ENCODE peak calls at places on chromosomes 4 and X, in four cellular contexts. M is mammary epithelial cell, L is fibroblast of lung, X is right lobe of liver. A is an unnamed sample.

GRCh38 chr4:168461821-168462220 is 18.5 kb downstream of the DDX60L start:
- DNase-seq in M (no peak), L (peak; percentile 41), X (no peak), A (no peak)

GRCh38 chrX:68488657-68489056 is 10.2 kb upstream of the YIPF6 start:
- DNase-seq in M (no peak), L (no peak), X (no peak), A (no peak)

GRCh38 chr4:109313168-109314133 is 11.0 kb upstream of the COL25A1 start:
- DNase-seq in M (no peak), L (no peak), X (no peak), A (no peak)

GRCh38 chr4:174764105-174764729 is 64.8 kb downstream of the GLRA3 start:
- DNase-seq in M (peak; percentile 14), L (peak; percentile 36), X (no peak), A (no peak)

GRCh38 chr4:20305976-20306375 is 54.3 kb downstream of the SLIT2 start:
- DNase-seq in M (no peak), L (no peak), X (no peak), A (no peak)

GRCh38 chrX:24838624-24839023 is 144.9 kb downstream of the POLA1 start:
- DNase-seq in M (peak; percentile 6), L (peak; percentile 23), X (no peak), A (no peak)

GRCh38 chrX:3520458-3520857 is 174.0 kb upstream of the MXRA5 start:
- DNase-seq in M (no peak), L (peak; percentile 62), X (no peak), A (no peak)

GRCh38 chrX:18931972-18932371 is 51.9 kb downstream of the PHKA2 start:
- DNase-seq in M (no peak), L (peak; percentile 7), X (no peak), A (no peak)

GRCh38 chr4:186685744-186686143 is 37.9 kb downstream of the FAT1 start:
- DNase-seq in M (peak; percentile 72), L (peak; percentile 96), X (no peak), A (no peak)

GRCh38 chr4:48939785-48940184 is 33.2 kb upstream of the OCIAD2 start:
- DNase-seq in M (peak; percentile 91), L (peak; percentile 94), X (no peak), A (no peak)

GRCh38 chrX:78213331-78213730 is 73.9 kb upstream of the TAF9B start:
- DNase-seq in M (no peak), L (no peak), X (no peak), A (no peak)

GRCh38 chr4:70613893-70614572 is 14.5 kb upstream of the ENAM start:
- DNase-seq in M (no peak), L (no peak), X (no peak), A (no peak)

GRCh38 chr4:9977518-9978031 is 43.7 kb downstream of the SLC2A9 start:
- DNase-seq in M (no peak), L (no peak), X (no peak), A (no peak)

GRCh38 chr4:145887241-145887964 is 51.2 kb downstream of the ZNF827 start:
- DNase-seq in M (no peak), L (peak; percentile 77), X (no peak), A (peak; percentile 83)

GRCh38 chr4:76311896-76312331 is 5.4 kb downstream of the STBD1 start:
- DNase-seq in M (no peak), L (no peak), X (no peak), A (no peak)

GRCh38 chr4:152919826-152920225 is 16.3 kb upstream of the FHDC1 start:
- DNase-seq in M (no peak), L (no peak), X (no peak), A (no peak)

GRCh38 chr4:22427676-22428075 is 88.2 kb downstream of the ADGRA3 start:
- DNase-seq in M (no peak), L (no peak), X (no peak), A (no peak)

GRCh38 chrX:154542723-154543424 is 3.8 kb downstream of the G6PD start:
- DNase-seq in M (no peak), L (no peak), X (peak; percentile 74), A (no peak)

GRCh38 chr4:45275862-45276261 is 549.5 kb upstream of the GNPDA2 start:
- DNase-seq in M (no peak), L (no peak), X (no peak), A (no peak)

GRCh38 chrX:118644378-118644777 is 83.0 kb upstream of the IL13RA1 start:
- DNase-seq in M (peak; percentile 23), L (peak; percentile 43), X (no peak), A (no peak)

GRCh38 chr4:119729815-119730643 is 101.4 kb upstream of the PDE5A start:
- DNase-seq in M (peak; percentile 65), L (peak; percentile 97), X (peak; percentile 60), A (no peak)
- TF ChIP-seq CTCF in M (no peak), L (no peak), X (no peak), A (no peak)

GRCh38 chr4:151799417-151800030 is 38.7 kb upstream of the GATB start:
- DNase-seq in M (no peak), L (no peak), X (no peak), A (no peak)

GRCh38 chr4:151797853-151798252 is 37.0 kb upstream of the GATB start:
- DNase-seq in M (no peak), L (no peak), X (no peak), A (no peak)

GRCh38 chr4:151797131-151797530 is 36.3 kb upstream of the GATB start:
- DNase-seq in M (peak; percentile 68), L (no peak), X (no peak), A (no peak)

GRCh38 chr4:151796106-151796505 is 35.3 kb upstream of the GATB start:
- DNase-seq in M (no peak), L (no peak), X (no peak), A (no peak)

GRCh38 chr4:151798678-151799416 is 38.0 kb upstream of the GATB start:
- DNase-seq in M (no peak), L (peak; percentile 24), X (no peak), A (no peak)
- H3K27ac ChIP-seq in M (no peak overlapping the region), L (no peak overlapping the region), X (no peak overlapping the region), A (no peak overlapping the region)

GRCh38 chr4:107757860-107758476 is 37.9 kb upstream of the PAPSS1 start:
- DNase-seq in M (no peak), L (peak; percentile 33), X (no peak), A (no peak)
- TF ChIP-seq CTCF in M (peak; percentile 45), L (peak; percentile 16), X (peak; percentile 58), A (peak; percentile 54)

GRCh38 chr4:82201303-82201702 is 172.5 kb downstream of the HNRNPD start:
- DNase-seq in M (peak; percentile 70), L (peak; percentile 50), X (no peak), A (no peak)

GRCh38 chr4:82201805-82202636 is 171.8 kb downstream of the HNRNPD start:
- DNase-seq in M (peak; percentile 29), L (peak; percentile 20), X (no peak), A (no peak)
- H3K27ac ChIP-seq in M (no peak overlapping the region), L (no peak overlapping the region), X (no peak overlapping the region), A (no peak overlapping the region)

GRCh38 chrX:38375888-38376287 is 23.5 kb downstream of the OTC start:
- DNase-seq in M (peak; percentile 1), L (no peak), X (no peak), A (no peak)
- TF ChIP-seq CTCF in M (peak; percentile 67), L (peak; percentile 56), X (peak; percentile 53), A (no peak)

GRCh38 chr4:185396724-185397402 is at the start of gene ANKRD37:
- DNase-seq in M (peak; percentile 76), L (peak; percentile 58), X (peak; percentile 82), A (no peak)

GRCh38 chr4:185395956-185396723 is 416 bp upstream of the LRP2BP start:
- DNase-seq in M (peak; percentile 99), L (peak; percentile 95), X (peak; percentile 99), A (peak; percentile 99)

GRCh38 chr4:185398618-185399017 is 2.0 kb downstream of the ANKRD37 start:
- DNase-seq in M (no peak), L (no peak), X (no peak), A (no peak)

GRCh38 chr4:185395255-185395955 is at the start of gene LRP2BP:
- DNase-seq in M (peak; percentile 19), L (no peak), X (no peak), A (no peak)

DNA sequence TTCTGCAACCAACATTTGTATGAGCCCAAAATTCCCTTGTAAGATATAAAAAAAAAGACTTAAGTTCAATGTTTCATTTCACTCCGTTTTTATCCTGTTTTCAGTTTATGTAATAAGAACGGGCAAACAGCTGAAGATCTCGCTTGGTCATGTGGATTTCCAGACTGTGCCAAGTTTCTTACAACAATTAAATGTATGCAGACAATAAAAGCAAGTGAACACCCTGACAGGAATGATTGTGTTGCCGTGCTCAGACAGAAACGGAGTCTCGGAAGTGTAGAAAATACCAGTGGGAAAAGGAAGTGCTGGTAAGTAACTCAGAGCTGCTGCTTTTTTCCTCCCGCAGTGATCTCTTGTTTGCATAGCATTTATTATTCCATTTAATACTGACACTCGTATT is 2.8 kb downstream of the ANKRD37 start:
- DNase-seq in M (no peak), L (no peak), X (no peak), A (no peak)
- H3K27ac ChIP-seq in M (no peak overlapping the region), L (no peak overlapping the region), X (no peak overlapping the region), A (peak overlapping the region; percentile 21)

GRCh38 chrX:110395877-110396276 is 37.2 kb downstream of the RTL9 start:
- DNase-seq in M (peak; percentile 41), L (no peak), X (no peak), A (no peak)
- TF ChIP-seq CTCF in M (no peak), L (no peak), X (no peak), A (no peak)

GRCh38 chr4:53658029-53658428 is 66.7 kb upstream of the LNX1 start:
- DNase-seq in M (no peak), L (no peak), X (no peak), A (no peak)

GRCh38 chr4:53654300-53654758 is 63.0 kb upstream of the LNX1 start:
- DNase-seq in M (peak; percentile 44), L (peak; percentile 84), X (no peak), A (no peak)

GRCh38 chr4:53653484-53654053 is 62.3 kb upstream of the LNX1 start:
- DNase-seq in M (peak; percentile 12), L (no peak), X (peak; percentile 62), A (no peak)

GRCh38 chr4:53659112-53659511 is 67.8 kb upstream of the LNX1 start:
- DNase-seq in M (no peak), L (no peak), X (no peak), A (no peak)

GRCh38 chr4:53656421-53656981 is 65.2 kb upstream of the LNX1 start:
- DNase-seq in M (no peak), L (no peak), X (no peak), A (peak; percentile 75)
- H3K27ac ChIP-seq in M (no peak overlapping the region), L (no peak overlapping the region), X (no peak overlapping the region), A (peak overlapping the region; percentile 57)

GRCh38 chrX:130055103-130055502 is 55.2 kb downstream of the ELF4 start:
- DNase-seq in M (no peak), L (peak; percentile 72), X (no peak), A (no peak)
- TF ChIP-seq CTCF in M (no peak), L (no peak), X (no peak), A (no peak)

GRCh38 chr4:68367835-68368234 is 17.9 kb upstream of the YTHDC1 start:
- DNase-seq in M (no peak), L (no peak), X (no peak), A (no peak)

GRCh38 chr4:68368566-68369473 is 18.9 kb upstream of the YTHDC1 start:
- DNase-seq in M (peak; percentile 89), L (peak; percentile 80), X (no peak), A (no peak)

GRCh38 chr4:68372588-68372987 is 22.7 kb upstream of the YTHDC1 start:
- DNase-seq in M (peak; percentile 45), L (peak; percentile 23), X (no peak), A (no peak)

GRCh38 chr4:68366600-68366999 is 16.7 kb upstream of the YTHDC1 start:
- DNase-seq in M (no peak), L (peak; percentile 81), X (no peak), A (no peak)

GRCh38 chr4:68369474-68369805 is 19.6 kb upstream of the YTHDC1 start:
- DNase-seq in M (peak; percentile 90), L (peak; percentile 83), X (no peak), A (no peak)
- H3K27ac ChIP-seq in M (peak overlapping the region; percentile 90), L (no peak overlapping the region), X (no peak overlapping the region), A (no peak overlapping the region)

A was measured in sigmoid colon.